ENCODE peak calls at places on chromosome 11, in nine cellular contexts. One of them, this sample, is unnamed.

GRCh38 chr11:45089845-45090499 is 56.5 kb upstream of the PRDM11 start:
- DNase-seq in heart right ventricle: no peak
- DNase-seq in astrocyte of the cerebellum: no peak
- DNase-seq in fibroblast of pulmonary artery: peak; percentile 68
- DNase-seq in upper lobe of right lung: no peak
- DNase-seq in choroid plexus epithelial cell: peak; percentile 55
- DNase-seq in fibroblast of lung: peak; percentile 63
- DNase-seq in OCI-LY7: peak; percentile 37
- DNase-seq in Calu3: no peak
- DNase-seq in this sample: no peak

GRCh38 chr11:131108780-131109179 is 192.5 kb upstream of the SNX19 start:
- DNase-seq in heart right ventricle: no peak
- DNase-seq in astrocyte of the cerebellum: no peak
- DNase-seq in fibroblast of pulmonary artery: peak; percentile 3
- DNase-seq in upper lobe of right lung: no peak
- DNase-seq in choroid plexus epithelial cell: no peak
- DNase-seq in fibroblast of lung: peak; percentile 48
- DNase-seq in OCI-LY7: no peak
- DNase-seq in Calu3: no peak
- DNase-seq in this sample: no peak

GRCh38 chr11:8757047-8757446 is 74.5 kb downstream of the RPL27A start:
- DNase-seq in heart right ventricle: no peak
- DNase-seq in astrocyte of the cerebellum: no peak
- DNase-seq in fibroblast of pulmonary artery: no peak
- DNase-seq in upper lobe of right lung: no peak
- DNase-seq in choroid plexus epithelial cell: no peak
- DNase-seq in fibroblast of lung: peak; percentile 78
- DNase-seq in OCI-LY7: no peak
- DNase-seq in Calu3: no peak
- DNase-seq in this sample: no peak

GRCh38 chr11:134347441-134347840 is 15.7 kb downstream of the GLB1L2 start:
- DNase-seq in heart right ventricle: no peak
- DNase-seq in astrocyte of the cerebellum: no peak
- DNase-seq in fibroblast of pulmonary artery: no peak
- DNase-seq in upper lobe of right lung: no peak
- DNase-seq in choroid plexus epithelial cell: no peak
- DNase-seq in fibroblast of lung: no peak
- DNase-seq in OCI-LY7: no peak
- DNase-seq in Calu3: no peak
- DNase-seq in this sample: no peak

GRCh38 chr11:66007201-66007634 is 4.6 kb upstream of the CST6 start:
- DNase-seq in heart right ventricle: no peak
- DNase-seq in astrocyte of the cerebellum: no peak
- DNase-seq in fibroblast of pulmonary artery: no peak
- DNase-seq in upper lobe of right lung: no peak
- DNase-seq in choroid plexus epithelial cell: no peak
- DNase-seq in fibroblast of lung: no peak
- DNase-seq in OCI-LY7: no peak
- DNase-seq in Calu3: no peak
- DNase-seq in this sample: no peak

GRCh38 chr11:69854719-69855118 is 35.5 kb upstream of the FGF3 start:
- DNase-seq in heart right ventricle: no peak
- DNase-seq in astrocyte of the cerebellum: no peak
- DNase-seq in fibroblast of pulmonary artery: peak; percentile 21
- DNase-seq in upper lobe of right lung: no peak
- DNase-seq in choroid plexus epithelial cell: peak; percentile 29
- DNase-seq in fibroblast of lung: peak; percentile 74
- DNase-seq in OCI-LY7: no peak
- DNase-seq in Calu3: peak; percentile 33
- DNase-seq in this sample: no peak

GRCh38 chr11:67379061-67380058 is 6.0 kb upstream of the CLCF1 start:
- DNase-seq in heart right ventricle: no peak
- DNase-seq in astrocyte of the cerebellum: no peak
- DNase-seq in fibroblast of pulmonary artery: no peak
- DNase-seq in upper lobe of right lung: no peak
- DNase-seq in choroid plexus epithelial cell: peak; percentile 47
- DNase-seq in fibroblast of lung: peak; percentile 70
- DNase-seq in OCI-LY7: no peak
- DNase-seq in Calu3: no peak
- DNase-seq in this sample: no peak

GRCh38 chr11:11983427-11983826 is 25.0 kb downstream of the DKK3 start:
- DNase-seq in heart right ventricle: no peak
- DNase-seq in astrocyte of the cerebellum: no peak
- DNase-seq in fibroblast of pulmonary artery: no peak
- DNase-seq in upper lobe of right lung: peak; percentile 23
- DNase-seq in choroid plexus epithelial cell: no peak
- DNase-seq in fibroblast of lung: no peak
- DNase-seq in OCI-LY7: no peak
- DNase-seq in Calu3: no peak
- DNase-seq in this sample: no peak

GRCh38 chr11:8566613-8567210 is 27.3 kb downstream of the STK33 start:
- DNase-seq in heart right ventricle: no peak
- DNase-seq in astrocyte of the cerebellum: peak; percentile 36
- DNase-seq in fibroblast of pulmonary artery: peak; percentile 68
- DNase-seq in upper lobe of right lung: no peak
- DNase-seq in choroid plexus epithelial cell: peak; percentile 68
- DNase-seq in fibroblast of lung: peak; percentile 34
- DNase-seq in OCI-LY7: peak; percentile 52
- DNase-seq in Calu3: no peak
- DNase-seq in this sample: no peak

GRCh38 chr11:62457474-62457873 is 38.6 kb downstream of the SCGB1A1 start:
- DNase-seq in heart right ventricle: no peak
- DNase-seq in astrocyte of the cerebellum: no peak
- DNase-seq in fibroblast of pulmonary artery: no peak
- DNase-seq in upper lobe of right lung: no peak
- DNase-seq in choroid plexus epithelial cell: no peak
- DNase-seq in fibroblast of lung: no peak
- DNase-seq in OCI-LY7: no peak
- DNase-seq in Calu3: no peak
- DNase-seq in this sample: no peak

GRCh38 chr11:79393362-79394043 is 47.3 kb downstream of the TENM4 start:
- DNase-seq in heart right ventricle: no peak
- DNase-seq in astrocyte of the cerebellum: no peak
- DNase-seq in fibroblast of pulmonary artery: no peak
- DNase-seq in upper lobe of right lung: no peak
- DNase-seq in choroid plexus epithelial cell: no peak
- DNase-seq in fibroblast of lung: no peak
- DNase-seq in OCI-LY7: no peak
- DNase-seq in Calu3: no peak
- DNase-seq in this sample: no peak

GRCh38 chr11:19597194-19597593 is 115.4 kb upstream of the NAV2 start:
- DNase-seq in heart right ventricle: no peak
- DNase-seq in astrocyte of the cerebellum: no peak
- DNase-seq in fibroblast of pulmonary artery: peak; percentile 61
- DNase-seq in upper lobe of right lung: no peak
- DNase-seq in choroid plexus epithelial cell: peak; percentile 44
- DNase-seq in fibroblast of lung: peak; percentile 80
- DNase-seq in OCI-LY7: no peak
- DNase-seq in Calu3: no peak
- DNase-seq in this sample: no peak

GRCh38 chr11:46480166-46480726 is 88.7 kb upstream of the CHRM4 start:
- DNase-seq in heart right ventricle: no peak
- DNase-seq in astrocyte of the cerebellum: no peak
- DNase-seq in fibroblast of pulmonary artery: no peak
- DNase-seq in upper lobe of right lung: no peak
- DNase-seq in choroid plexus epithelial cell: no peak
- DNase-seq in fibroblast of lung: no peak
- DNase-seq in OCI-LY7: no peak
- DNase-seq in Calu3: no peak
- DNase-seq in this sample: no peak

GRCh38 chr11:71246559-71246958 is 5.8 kb downstream of the SHANK2 start:
- DNase-seq in heart right ventricle: no peak
- DNase-seq in astrocyte of the cerebellum: no peak
- DNase-seq in fibroblast of pulmonary artery: no peak
- DNase-seq in upper lobe of right lung: no peak
- DNase-seq in choroid plexus epithelial cell: no peak
- DNase-seq in fibroblast of lung: no peak
- DNase-seq in OCI-LY7: no peak
- DNase-seq in Calu3: no peak
- DNase-seq in this sample: no peak

GRCh38 chr11:61477126-61477525 is 31.4 kb upstream of the LRRC10B start:
- DNase-seq in heart right ventricle: no peak
- DNase-seq in astrocyte of the cerebellum: no peak
- DNase-seq in fibroblast of pulmonary artery: no peak
- DNase-seq in upper lobe of right lung: no peak
- DNase-seq in choroid plexus epithelial cell: no peak
- DNase-seq in fibroblast of lung: no peak
- DNase-seq in OCI-LY7: no peak
- DNase-seq in Calu3: no peak
- DNase-seq in this sample: no peak

GRCh38 chr11:86456075-86456939 is 81.6 kb downstream of the CCDC81 start:
- DNase-seq in heart right ventricle: peak; percentile 90
- DNase-seq in astrocyte of the cerebellum: peak; percentile 72
- DNase-seq in fibroblast of pulmonary artery: peak; percentile 88
- DNase-seq in upper lobe of right lung: peak; percentile 79
- DNase-seq in choroid plexus epithelial cell: peak; percentile 90
- DNase-seq in fibroblast of lung: peak; percentile 63
- DNase-seq in OCI-LY7: peak; percentile 72
- DNase-seq in Calu3: peak; percentile 72
- DNase-seq in this sample: peak; percentile 88

GRCh38 chr11:22192289-22192641 is 620 bp upstream of the ANO5 start:
- DNase-seq in heart right ventricle: peak; percentile 8
- DNase-seq in astrocyte of the cerebellum: no peak
- DNase-seq in fibroblast of pulmonary artery: no peak
- DNase-seq in upper lobe of right lung: no peak
- DNase-seq in choroid plexus epithelial cell: no peak
- DNase-seq in fibroblast of lung: peak; percentile 0
- DNase-seq in OCI-LY7: no peak
- DNase-seq in Calu3: peak; percentile 38
- DNase-seq in this sample: no peak

GRCh38 chr11:78478536-78478935 is 60.9 kb upstream of the GAB2 start:
- DNase-seq in heart right ventricle: no peak
- DNase-seq in astrocyte of the cerebellum: no peak
- DNase-seq in fibroblast of pulmonary artery: no peak
- DNase-seq in upper lobe of right lung: no peak
- DNase-seq in choroid plexus epithelial cell: no peak
- DNase-seq in fibroblast of lung: no peak
- DNase-seq in OCI-LY7: no peak
- DNase-seq in Calu3: no peak
- DNase-seq in this sample: no peak

GRCh38 chr11:120814531-120815259 is 209.2 kb upstream of the TBCEL start:
- DNase-seq in heart right ventricle: no peak
- DNase-seq in astrocyte of the cerebellum: no peak
- DNase-seq in fibroblast of pulmonary artery: no peak
- DNase-seq in upper lobe of right lung: no peak
- DNase-seq in choroid plexus epithelial cell: no peak
- DNase-seq in fibroblast of lung: no peak
- DNase-seq in OCI-LY7: no peak
- DNase-seq in Calu3: no peak
- DNase-seq in this sample: no peak

GRCh38 chr11:2142300-2142759 is 3.1 kb upstream of the IGF2 start:
- DNase-seq in heart right ventricle: no peak
- DNase-seq in astrocyte of the cerebellum: no peak
- DNase-seq in fibroblast of pulmonary artery: peak; percentile 56
- DNase-seq in upper lobe of right lung: no peak
- DNase-seq in choroid plexus epithelial cell: peak; percentile 38
- DNase-seq in fibroblast of lung: peak; percentile 14
- DNase-seq in OCI-LY7: no peak
- DNase-seq in Calu3: no peak
- DNase-seq in this sample: no peak

GRCh38 chr11:134564472-134565200 is 152.6 kb upstream of the B3GAT1 start:
- DNase-seq in heart right ventricle: peak; percentile 1
- DNase-seq in astrocyte of the cerebellum: no peak
- DNase-seq in fibroblast of pulmonary artery: no peak
- DNase-seq in upper lobe of right lung: no peak
- DNase-seq in choroid plexus epithelial cell: no peak
- DNase-seq in fibroblast of lung: no peak
- DNase-seq in OCI-LY7: no peak
- DNase-seq in Calu3: no peak
- DNase-seq in this sample: no peak

GRCh38 chr11:2940166-2940929 is 11.1 kb upstream of the PHLDA2 start:
- DNase-seq in heart right ventricle: no peak
- DNase-seq in astrocyte of the cerebellum: no peak
- DNase-seq in fibroblast of pulmonary artery: peak; percentile 28
- DNase-seq in upper lobe of right lung: peak; percentile 77
- DNase-seq in choroid plexus epithelial cell: peak; percentile 33
- DNase-seq in fibroblast of lung: no peak
- DNase-seq in OCI-LY7: no peak
- DNase-seq in Calu3: peak; percentile 68
- DNase-seq in this sample: no peak

GRCh38 chr11:94315664-94316063 is 11.3 kb downstream of the IZUMO1R start:
- DNase-seq in heart right ventricle: no peak
- DNase-seq in astrocyte of the cerebellum: no peak
- DNase-seq in fibroblast of pulmonary artery: peak; percentile 44
- DNase-seq in upper lobe of right lung: no peak
- DNase-seq in choroid plexus epithelial cell: peak; percentile 44
- DNase-seq in fibroblast of lung: peak; percentile 58
- DNase-seq in OCI-LY7: no peak
- DNase-seq in Calu3: no peak
- DNase-seq in this sample: no peak

GRCh38 chr11:107078375-107078774 is 60.1 kb upstream of the GUCY1A2 start:
- DNase-seq in heart right ventricle: no peak
- DNase-seq in astrocyte of the cerebellum: no peak
- DNase-seq in fibroblast of pulmonary artery: no peak
- DNase-seq in upper lobe of right lung: no peak
- DNase-seq in choroid plexus epithelial cell: no peak
- DNase-seq in fibroblast of lung: no peak
- DNase-seq in OCI-LY7: no peak
- DNase-seq in Calu3: no peak
- DNase-seq in this sample: no peak
- TF ChIP-seq CTCF in heart right ventricle: no peak
- TF ChIP-seq CTCF in astrocyte of the cerebellum: no peak
- TF ChIP-seq CTCF in fibroblast of pulmonary artery: no peak
- TF ChIP-seq CTCF in upper lobe of right lung: no peak
- TF ChIP-seq CTCF in choroid plexus epithelial cell: no peak
- TF ChIP-seq CTCF in fibroblast of lung: no peak
- TF ChIP-seq CTCF in OCI-LY7: no peak
- TF ChIP-seq CTCF in Calu3: no peak
- TF ChIP-seq CTCF in this sample: no peak

GRCh38 chr11:128323381-128323780 is 264.0 kb downstream of the ETS1 start:
- DNase-seq in heart right ventricle: peak; percentile 32
- DNase-seq in astrocyte of the cerebellum: no peak
- DNase-seq in fibroblast of pulmonary artery: peak; percentile 63
- DNase-seq in upper lobe of right lung: no peak
- DNase-seq in choroid plexus epithelial cell: peak; percentile 81
- DNase-seq in fibroblast of lung: no peak
- DNase-seq in OCI-LY7: peak; percentile 52
- DNase-seq in Calu3: no peak
- DNase-seq in this sample: no peak
- TF ChIP-seq CTCF in heart right ventricle: peak; percentile 52
- TF ChIP-seq CTCF in astrocyte of the cerebellum: peak; percentile 12
- TF ChIP-seq CTCF in fibroblast of pulmonary artery: peak; percentile 61
- TF ChIP-seq CTCF in upper lobe of right lung: peak; percentile 35
- TF ChIP-seq CTCF in choroid plexus epithelial cell: peak; percentile 82
- TF ChIP-seq CTCF in fibroblast of lung: peak; percentile 52
- TF ChIP-seq CTCF in OCI-LY7: peak; percentile 74
- TF ChIP-seq CTCF in Calu3: no peak
- TF ChIP-seq CTCF in this sample: no peak

GRCh38 chr11:111365722-111366559 is 13.1 kb downstream of the POU2AF1 start:
- DNase-seq in heart right ventricle: no peak
- DNase-seq in astrocyte of the cerebellum: no peak
- DNase-seq in fibroblast of pulmonary artery: no peak
- DNase-seq in upper lobe of right lung: no peak
- DNase-seq in choroid plexus epithelial cell: no peak
- DNase-seq in fibroblast of lung: no peak
- DNase-seq in OCI-LY7: no peak
- DNase-seq in Calu3: no peak
- DNase-seq in this sample: no peak
- TF ChIP-seq CTCF in heart right ventricle: no peak
- TF ChIP-seq CTCF in astrocyte of the cerebellum: no peak
- TF ChIP-seq CTCF in fibroblast of pulmonary artery: no peak
- TF ChIP-seq CTCF in upper lobe of right lung: no peak
- TF ChIP-seq CTCF in choroid plexus epithelial cell: no peak
- TF ChIP-seq CTCF in fibroblast of lung: no peak
- TF ChIP-seq CTCF in OCI-LY7: no peak
- TF ChIP-seq CTCF in Calu3: no peak
- TF ChIP-seq CTCF in this sample: no peak

GRCh38 chr11:73195191-73196007 is 22.7 kb upstream of the P2RY2 start:
- DNase-seq in heart right ventricle: no peak
- DNase-seq in astrocyte of the cerebellum: no peak
- DNase-seq in fibroblast of pulmonary artery: no peak
- DNase-seq in upper lobe of right lung: no peak
- DNase-seq in choroid plexus epithelial cell: no peak
- DNase-seq in fibroblast of lung: peak; percentile 25
- DNase-seq in OCI-LY7: no peak
- DNase-seq in Calu3: peak; percentile 45
- DNase-seq in this sample: no peak
- TF ChIP-seq CTCF in heart right ventricle: no peak
- TF ChIP-seq CTCF in astrocyte of the cerebellum: no peak
- TF ChIP-seq CTCF in fibroblast of pulmonary artery: no peak
- TF ChIP-seq CTCF in upper lobe of right lung: no peak
- TF ChIP-seq CTCF in choroid plexus epithelial cell: no peak
- TF ChIP-seq CTCF in fibroblast of lung: no peak
- TF ChIP-seq CTCF in OCI-LY7: no peak
- TF ChIP-seq CTCF in Calu3: no peak
- TF ChIP-seq CTCF in this sample: no peak